ENCODE peak calls at places on chromosomes 5 and 9, in five cellular contexts. S, R, K, U and Q are unnamed samples.

GRCh38 chr5:179138568-179138925 is 78.4 kb downstream of the ZNF354C start:
- DNase-seq in S (no peak), R (no peak), K (no peak), U (no peak), Q (no peak)

GRCh38 chr5:107502711-107503110 is 168.0 kb downstream of the EFNA5 start:
- DNase-seq in S (no peak), R (no peak), K (no peak), U (no peak), Q (no peak)

GRCh38 chr5:140953234-140953633 is 13.0 kb upstream of the PCDHAC2 start:
- DNase-seq in S (no peak), R (no peak), K (no peak), U (no peak), Q (no peak)

GRCh38 chr5:114789773-114790402 is 379.8 kb downstream of the TRIM36 start:
- DNase-seq in S (no peak), R (no peak), K (peak; percentile 16), U (no peak), Q (no peak)

GRCh38 chr5:151469386-151469785 is 22.0 kb downstream of the SLC36A1 start:
- DNase-seq in S (no peak), R (no peak), K (no peak), U (no peak), Q (no peak)

GRCh38 chr5:138903113-138903789 is 28.1 kb upstream of the LRRTM2 start:
- DNase-seq in S (no peak), R (no peak), K (no peak), U (no peak), Q (no peak)

GRCh38 chr5:12023614-12024241 is 119.5 kb upstream of the CTNND2 start:
- DNase-seq in S (no peak), R (no peak), K (no peak), U (no peak), Q (no peak)

GRCh38 chr9:91302831-91303230 is 58.9 kb downstream of the AUH start:
- DNase-seq in S (no peak), R (no peak), K (peak; percentile 42), U (no peak), Q (no peak)

GRCh38 chr5:65984098-65984885 is 57.9 kb downstream of the ERBIN start:
- DNase-seq in S (no peak), R (no peak), K (no peak), U (no peak), Q (no peak)

GRCh38 chr9:137691648-137692357 is 73.0 kb downstream of the EHMT1 start:
- DNase-seq in S (no peak), R (no peak), K (no peak), U (peak; percentile 73), Q (no peak)

GRCh38 chr9:136728548-136729123 is 14.1 kb downstream of the LCN10 start:
- DNase-seq in S (no peak), R (no peak), K (no peak), U (no peak), Q (no peak)

GRCh38 chr5:177319913-177320588 is 8.4 kb upstream of the MXD3 start:
- DNase-seq in S (no peak), R (no peak), K (no peak), U (no peak), Q (no peak)

GRCh38 chr5:10736354-10736753 is 24.7 kb downstream of the DAP start:
- DNase-seq in S (no peak), R (no peak), K (no peak), U (no peak), Q (no peak)

GRCh38 chr5:137837741-137838389 is 29.8 kb upstream of the MYOT start:
- DNase-seq in S (no peak), R (no peak), K (no peak), U (no peak), Q (no peak)

GRCh38 chr9:126485662-126486061 is 128.1 kb upstream of the LMX1B start:
- DNase-seq in S (no peak), R (no peak), K (no peak), U (no peak), Q (no peak)

GRCh38 chr9:88052446-88052845 is 78.1 kb upstream of the CDK20 start:
- DNase-seq in S (no peak), R (no peak), K (no peak), U (no peak), Q (no peak)

GRCh38 chr9:97987490-97987889 is 4.3 kb downstream of the ANP32B start:
- DNase-seq in S (no peak), R (no peak), K (no peak), U (no peak), Q (no peak)

GRCh38 chr5:148791334-148791667 is 35.1 kb upstream of the ADRB2 start:
- DNase-seq in S (peak; percentile 43), R (no peak), K (peak; percentile 53), U (no peak), Q (peak; percentile 38)

GRCh38 chr9:96168882-96169281 is 133.1 kb downstream of the HSD17B3 start:
- DNase-seq in S (no peak), R (no peak), K (no peak), U (no peak), Q (no peak)

GRCh38 chr9:117392992-117393391 is 21.9 kb downstream of the ASTN2 start:
- DNase-seq in S (no peak), R (no peak), K (no peak), U (no peak), Q (no peak)

GRCh38 chr9:85647571-85647970 is 94.2 kb downstream of the AGTPBP1 start:
- DNase-seq in S (no peak), R (no peak), K (no peak), U (no peak), Q (no peak)

GRCh38 chr5:143106175-143106574 is 297.3 kb downstream of the NR3C1 start:
- DNase-seq in S (no peak), R (peak; percentile 35), K (no peak), U (no peak), Q (no peak)

GRCh38 chr9:114448706-114449105 is 56.6 kb downstream of the WHRN start:
- DNase-seq in S (no peak), R (no peak), K (no peak), U (no peak), Q (no peak)

GRCh38 chr5:111681414-111681790 is 75.6 kb downstream of the NREP start:
- DNase-seq in S (no peak), R (no peak), K (no peak), U (no peak), Q (no peak)

GRCh38 chr9:109767404-109767803 is 12.6 kb upstream of the PALM2AKAP2 start:
- DNase-seq in S (no peak), R (no peak), K (no peak), U (no peak), Q (no peak)

GRCh38 chr5:109743770-109744212 is 54.1 kb downstream of the MAN2A1 start:
- DNase-seq in S (no peak), R (no peak), K (peak; percentile 85), U (no peak), Q (no peak)

GRCh38 chr9:109016132-109016531 is 2.8 kb upstream of the CTNNAL1 start:
- DNase-seq in S (no peak), R (no peak), K (no peak), U (no peak), Q (no peak)

GRCh38 chr5:115457574-115457973 is 87.0 kb downstream of the FEM1C start:
- DNase-seq in S (no peak), R (no peak), K (no peak), U (no peak), Q (no peak)

GRCh38 chr9:127783111-127783621 is 2.7 kb upstream of the CDK9 start:
- DNase-seq in S (peak; percentile 67), R (peak; percentile 56), K (no peak), U (peak; percentile 64), Q (peak; percentile 91)

GRCh38 chr5:42496397-42497156 is 73.3 kb downstream of the GHR start:
- DNase-seq in S (no peak), R (no peak), K (no peak), U (no peak), Q (no peak)

GRCh38 chr5:161431963-161432362 is 114.6 kb downstream of the GABRB2 start:
- DNase-seq in S (no peak), R (no peak), K (no peak), U (no peak), Q (no peak)

GRCh38 chr5:4802044-4802443 is 338.1 kb upstream of the ADAMTS16 start:
- DNase-seq in S (no peak), R (no peak), K (peak; percentile 6), U (no peak), Q (no peak)

GRCh38 chr5:31048282-31048974 is 145.1 kb upstream of the CDH6 start:
- DNase-seq in S (no peak), R (no peak), K (no peak), U (no peak), Q (no peak)

GRCh38 chr5:133205204-133205603 is 153.4 kb downstream of the HSPA4 start:
- DNase-seq in S (no peak), R (no peak), K (no peak), U (no peak), Q (no peak)